ENCODE peak calls at places on chromosomes 5 and 9, in five cellular contexts. O is heart right ventricle, G is cardiac muscle cell, F is gastrocnemius medialis, K is foreskin keratinocyte. V is an unnamed sample.

GRCh38 chr5:65075623-65076250 is 307.0 kb downstream of the CWC27 start:
- DNase-seq in F (no peak), O (no peak), G (no peak), K (no peak), V (no peak)

GRCh38 chr5:159208508-159209437 is 580 bp downstream of the RNF145 start:
- DNase-seq in F (peak), G (peak), K (no peak), O (peak), V (peak)

GRCh38 chr9:128419061-128419925 is 1.4 kb upstream of the CERCAM start:
- DNase-seq in K (no peak), G (peak), F (no peak), O (no peak), V (peak)

GRCh38 chr9:71725590-71726338 is 42.5 kb downstream of the CEMIP2 start:
- DNase-seq in O (no peak), G (peak), F (no peak), K (peak), V (no peak)

GRCh38 chr5:68217476-68217984 is 2.0 kb downstream of the PIK3R1 start:
- DNase-seq in K (no peak), F (no peak), G (peak), O (no peak), V (no peak)

GRCh38 chr9:114880276-114880891 is 50.0 kb downstream of the TNFSF8 start:
- DNase-seq in F (no peak), G (peak), O (no peak), K (no peak), V (no peak)

GRCh38 chr5:53110156-53110555 is 599 bp upstream of the MOCS2 start:
- DNase-seq in F (no peak), O (no peak), K (no peak), G (no peak), V (no peak)

GRCh38 chr5:6576861-6577501 is 55.9 kb downstream of the NSUN2 start:
- DNase-seq in G (peak), K (peak), F (peak), O (no peak), V (peak)

GRCh38 chr9:97529363-97530076 is 28.1 kb downstream of the TMOD1 start:
- DNase-seq in F (peak), G (peak), O (no peak), K (no peak), V (peak)

GRCh38 chr9:78321505-78321904 is 24.6 kb downstream of the PSAT1 start:
- DNase-seq in O (no peak), F (no peak), K (no peak), G (no peak), V (no peak)

GRCh38 chr5:5494489-5495402 is 72.3 kb downstream of the ICE1 start:
- DNase-seq in K (no peak), F (peak), G (peak), O (peak), V (peak)

GRCh38 chr5:124583469-124584350 is 162.7 kb downstream of the ZNF608 start:
- DNase-seq in K (peak), G (peak), O (no peak), F (no peak), V (no peak)

GRCh38 chr5:162512935-162513575 is 445.5 kb downstream of the GABRG2 start:
- DNase-seq in F (no peak), K (no peak), O (no peak), G (no peak), V (no peak)

GRCh38 chr9:128116104-128117083 is 11.1 kb downstream of the PTGES2 start:
- DNase-seq in K (no peak), F (peak), O (no peak), G (no peak), V (peak)

GRCh38 chr5:139061856-139062255 is 136.3 kb downstream of the SIL1 start:
- DNase-seq in F (no peak), G (peak), K (no peak), O (no peak), V (no peak)

GRCh38 chr5:53971096-53971495 is 339.3 kb downstream of the ARL15 start:
- DNase-seq in F (no peak), K (no peak), G (peak), O (no peak), V (no peak)

GRCh38 chr5:119876522-119876921 is 247.2 kb downstream of the FAM170A start:
- DNase-seq in O (no peak), K (no peak), G (no peak), F (no peak), V (no peak)

GRCh38 chr5:83724915-83725314 is 4.3 kb upstream of the HAPLN1 start:
- DNase-seq in G (no peak), F (no peak), O (no peak), K (no peak), V (no peak)

GRCh38 chr9:89705651-89706050 is 100.8 kb downstream of the GADD45G start:
- DNase-seq in G (no peak), F (no peak), O (no peak), K (no peak), V (no peak)

GRCh38 chr9:88605500-88606172 is 70.7 kb downstream of the NXNL2 start:
- DNase-seq in O (no peak), G (peak), K (no peak), F (no peak), V (no peak)

GRCh38 chr5:80466669-80467485 is 21.0 kb upstream of the FAM151B start:
- DNase-seq in K (peak), G (peak), F (no peak), O (no peak), V (no peak)

GRCh38 chr5:169416583-169417196 is 115.8 kb upstream of the SLIT3 start:
- DNase-seq in O (peak), K (no peak), G (peak), F (no peak), V (no peak)

GRCh38 chr5:180632768-180633167 is 16.6 kb downstream of the FLT4 start:
- DNase-seq in G (no peak), O (no peak), K (no peak), F (no peak), V (no peak)

GRCh38 chr5:125550237-125550636 is 803.8 kb upstream of the ZNF608 start:
- DNase-seq in O (no peak), K (no peak), F (no peak), G (peak), V (no peak)

GRCh38 chr9:6415266-6415665 is 2.3 kb downstream of the UHRF2 start:
- DNase-seq in O (no peak), F (no peak), G (no peak), K (no peak), V (no peak)

GRCh38 chr5:161431963-161432362 is 114.6 kb downstream of the GABRB2 start:
- DNase-seq in O (no peak), G (no peak), F (no peak), K (no peak), V (no peak)

GRCh38 chr5:149435015-149435376 is 55.9 kb upstream of the IL17B start:
- DNase-seq in G (no peak), F (no peak), O (no peak), K (no peak), V (no peak)

GRCh38 chr9:35972093-35972492 is 14.1 kb upstream of the OR2S2 start:
- DNase-seq in F (no peak), K (no peak), G (peak), O (peak), V (no peak)

GRCh38 chr5:158162479-158162878 is 303.5 kb upstream of the CLINT1 start:
- DNase-seq in K (no peak), G (no peak), O (no peak), F (no peak), V (no peak)

GRCh38 chr5:65800775-65801174 is 78.8 kb downstream of the NLN start:
- DNase-seq in G (no peak), O (no peak), K (no peak), F (no peak), V (no peak)

GRCh38 chr5:158642852-158643251 is 456.9 kb downstream of the EBF1 start:
- DNase-seq in G (no peak), O (peak), F (no peak), K (no peak), V (no peak)

GRCh38 chr5:59066367-59067163 is 483.7 kb downstream of the RAB3C start:
- DNase-seq in O (no peak), K (no peak), G (peak), F (no peak), V (no peak)

GRCh38 chr9:95896580-95896979 is 21.1 kb downstream of the ERCC6L2 start:
- DNase-seq in F (no peak), G (no peak), O (no peak), K (no peak), V (no peak)

GRCh38 chr9:114733814-114734213 is 51.8 kb upstream of the TEX48 start:
- DNase-seq in O (no peak), F (no peak), G (peak), K (peak), V (no peak)

GRCh38 chr5:143812085-143812705 is at the start of gene HMHB1:
- DNase-seq in G (no peak), O (peak), F (no peak), K (no peak), V (no peak)

GRCh38 chr9:103999375-104000062 is 94.6 kb upstream of the SMC2 start:
- DNase-seq in O (peak), K (no peak), G (no peak), F (no peak), V (no peak)

GRCh38 chr5:175464414-175465233 is 13.7 kb upstream of the SFXN1 start:
- DNase-seq in G (peak), O (no peak), F (no peak), K (no peak), V (no peak)

GRCh38 chr9:126375386-126375785 is 48.8 kb downstream of the MVB12B start:
- DNase-seq in F (no peak), K (no peak), G (peak), O (no peak), V (no peak)
- H3K27ac ChIP-seq in F (no peak), K (no peak), G (no peak), O (no peak), V (peak)

DNA sequence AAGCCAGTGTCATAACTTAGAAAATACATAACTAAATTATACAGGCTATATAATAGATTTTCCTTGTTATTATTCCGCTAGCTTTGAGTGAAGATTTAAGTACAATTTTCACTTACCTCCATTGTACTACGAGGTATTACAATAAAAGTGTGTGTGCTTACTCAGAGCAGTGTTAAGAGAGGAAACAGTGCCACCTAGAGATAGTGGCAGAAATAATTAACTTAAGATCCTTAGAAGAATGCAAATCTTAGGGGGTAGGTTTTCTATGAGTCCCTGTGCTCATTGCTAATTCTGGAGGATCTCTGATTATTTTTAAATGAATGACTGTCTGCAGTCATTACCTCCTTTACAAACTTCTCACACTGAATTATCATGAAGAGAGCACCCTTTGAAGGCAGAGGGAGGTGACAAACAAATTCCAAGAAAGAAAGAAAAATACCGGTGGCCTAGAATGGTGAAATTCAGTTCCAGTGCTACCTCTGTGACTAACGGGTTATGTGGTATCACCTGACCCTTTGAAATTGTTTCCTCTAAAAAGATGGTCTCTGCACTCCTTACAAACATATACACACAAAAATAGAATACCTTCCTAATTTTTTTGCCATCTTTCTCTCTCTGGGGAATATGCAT is 379.8 kb downstream of the TRIM36 start:
- DNase-seq in F (no peak), O (no peak), K (no peak), G (peak), V (no peak)
- TF ChIP-seq CTCF in F (no peak), O (peak), K (peak), G (no peak), V (peak)

DNA sequence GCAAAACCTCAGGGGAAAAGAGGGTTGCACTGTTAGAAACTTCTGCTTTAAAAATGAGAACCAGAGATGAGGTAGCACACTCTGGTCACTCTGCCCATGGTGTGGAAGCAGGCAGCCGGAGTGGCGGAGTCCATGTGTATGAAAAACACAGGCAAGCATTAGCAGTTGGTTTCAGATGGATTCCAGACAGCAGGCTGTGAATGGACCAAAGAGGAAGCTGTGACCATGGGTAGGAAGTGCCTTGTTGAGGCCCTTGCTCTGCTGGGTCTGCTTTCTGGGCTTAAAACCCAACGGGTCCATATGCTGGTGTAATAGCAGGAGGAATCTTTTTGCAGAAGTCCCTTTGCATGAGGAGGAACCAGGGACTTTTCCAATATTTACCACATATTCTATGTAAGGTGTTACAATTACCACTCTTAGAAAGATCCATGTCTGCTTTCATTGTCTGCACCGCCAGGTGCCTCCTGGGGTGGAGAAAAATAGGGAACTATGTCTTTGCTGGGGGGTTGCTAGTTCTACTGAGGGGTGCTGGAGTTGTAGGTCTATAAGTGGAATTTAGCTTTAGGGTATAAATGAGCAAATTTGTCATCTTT is 77.0 kb downstream of the ANKRD55 start:
- DNase-seq in O (no peak), K (no peak), G (no peak), F (peak), V (peak)
- H3K27ac ChIP-seq in O (no peak), K (no peak), G (no peak), F (no peak), V (peak)

DNA sequence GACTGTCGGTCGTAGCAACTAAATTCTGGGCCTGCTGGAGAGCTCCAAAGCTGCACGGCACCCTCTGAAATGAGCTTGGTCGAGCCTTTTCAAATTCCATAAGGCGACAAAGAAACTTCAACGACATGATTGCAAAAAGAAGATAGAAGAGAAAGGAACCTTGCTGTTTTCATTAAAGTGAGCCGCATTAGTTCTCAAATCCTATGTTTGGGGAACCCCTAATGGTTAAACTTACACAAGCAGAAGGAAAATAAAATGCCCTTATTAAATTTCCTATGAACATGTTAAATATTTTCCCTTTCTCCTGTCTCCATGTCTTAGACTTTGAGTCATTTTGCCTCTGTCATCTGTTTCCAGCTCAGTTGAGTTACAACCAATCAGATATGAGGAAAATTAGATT is 735.7 kb upstream of the WWC1 start:
- DNase-seq in F (no peak), G (no peak), K (no peak), O (no peak), V (no peak)
- TF ChIP-seq CTCF in F (no peak), G (no peak), K (peak), O (no peak), V (no peak)

DNA sequence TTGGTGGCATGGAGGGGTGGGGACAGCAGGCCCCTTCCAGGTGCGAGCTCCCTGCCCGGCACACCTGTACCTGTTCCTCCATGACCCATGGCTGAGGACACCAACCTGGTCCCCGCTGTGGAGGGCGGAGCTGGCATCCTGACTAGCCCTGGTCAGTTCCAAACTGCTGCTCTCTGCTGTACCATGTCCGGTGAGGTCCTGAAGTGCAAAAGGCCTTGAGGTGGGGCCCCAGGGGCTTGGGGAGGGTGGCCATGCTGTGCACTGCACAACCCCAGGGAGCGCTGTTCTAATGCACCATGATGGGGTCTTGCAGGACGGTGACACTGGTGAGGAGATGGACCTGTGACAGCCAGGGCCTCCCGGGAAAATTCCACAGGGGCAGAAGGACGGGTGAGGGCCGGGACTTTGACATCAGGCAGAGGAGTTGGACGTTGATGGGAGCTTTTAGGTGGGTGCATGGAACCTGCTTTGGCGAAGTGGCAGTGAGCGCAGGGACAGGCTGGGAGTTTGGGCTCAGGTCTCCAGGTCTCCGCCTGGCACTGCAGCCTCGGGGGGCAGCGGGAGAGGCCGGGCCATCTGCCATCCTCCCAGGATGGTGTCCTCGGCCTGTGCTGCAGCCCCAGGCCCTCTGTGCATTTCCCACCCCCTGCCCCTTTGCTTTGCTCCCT is 38.9 kb downstream of the COL5A1 start:
- DNase-seq in G (no peak), F (no peak), K (no peak), O (no peak), V (no peak)
- H3K27ac ChIP-seq in G (no peak), F (no peak), K (no peak), O (no peak), V (no peak)

DNA sequence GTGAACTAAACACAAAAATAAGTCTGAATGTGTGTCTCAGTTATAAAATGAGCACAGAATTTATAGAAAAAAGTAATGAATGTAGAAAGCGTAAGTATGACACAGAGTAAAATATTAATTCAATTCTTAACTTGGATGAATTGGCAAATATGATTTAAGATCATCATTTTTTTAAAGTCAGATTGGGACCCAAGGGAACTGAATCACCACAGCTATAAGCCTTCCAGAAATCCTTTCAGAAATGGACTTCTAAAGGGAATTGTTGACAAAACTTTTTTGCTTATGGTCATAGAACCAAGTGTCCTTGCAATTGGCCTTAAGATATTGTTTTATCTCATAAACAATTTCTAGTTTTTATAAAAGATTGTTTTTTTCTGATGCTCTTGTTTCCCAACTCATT is 495.1 kb upstream of the DAB2 start:
- DNase-seq in K (no peak), O (no peak), F (no peak), G (no peak), V (no peak)
- TF ChIP-seq CTCF in K (no peak), O (no peak), F (no peak), G (no peak), V (no peak)